ENCODE peak calls at places on chromosome 22, in eight cellular contexts. M is esophagus squamous epithelium; F is transverse colon; Z is mucosa of descending colon; U is cardiac muscle cell; X is CD8-positive, alpha-beta T cell; T is brain microvascular endothelial cell; L is body of pancreas. B is an unnamed sample.

GRCh38 chr22:22026157-22026831 is 43.7 kb upstream of the TOP3B start:
- DNase-seq in Z (no peak), L (no peak), M (no peak), F (no peak), X (no peak), T (no peak), U (no peak), B (no peak)

GRCh38 chr22:37906364-37907008 is 389 bp downstream of the MICALL1 start:
- DNase-seq in F (peak), X (peak), L (no peak), M (no peak), U (no peak), T (no peak), Z (peak), B (no peak)

GRCh38 chr22:23823331-23823791 is 15.4 kb downstream of the DERL3 start:
- DNase-seq in Z (no peak), F (no peak), U (peak), M (no peak), X (no peak), T (peak), L (no peak), B (peak)

GRCh38 chr22:20130319-20130718 is 1.3 kb upstream of the ZDHHC8 start:
- DNase-seq in L (peak), U (no peak), Z (no peak), F (no peak), X (no peak), T (no peak), M (no peak), B (no peak)

GRCh38 chr22:39177456-39177775 is 24.9 kb upstream of the CBX7 start:
- DNase-seq in L (no peak), T (no peak), Z (no peak), M (no peak), F (no peak), U (no peak), X (no peak), B (no peak)

GRCh38 chr22:43207386-43207785 is 20.5 kb upstream of the TTLL12 start:
- DNase-seq in Z (no peak), U (no peak), T (no peak), L (no peak), X (no peak), M (no peak), F (no peak), B (no peak)

GRCh38 chr22:18947905-18948304 is 11.8 kb upstream of the PRODH start:
- DNase-seq in T (no peak), M (no peak), F (no peak), L (no peak), X (no peak), Z (no peak), U (no peak), B (no peak)

GRCh38 chr22:23068832-23069385 is 1.4 kb upstream of the GNAZ start:
- DNase-seq in M (no peak), T (no peak), Z (no peak), F (peak), U (no peak), L (peak), X (no peak), B (no peak)

GRCh38 chr22:33803371-33803770 is 116.9 kb downstream of the LARGE1 start:
- DNase-seq in T (peak), Z (no peak), F (no peak), M (no peak), X (no peak), L (no peak), U (peak), B (peak)

GRCh38 chr22:43274595-43275240 is 68.5 kb downstream of the SCUBE1 start:
- DNase-seq in U (no peak), F (no peak), M (no peak), Z (no peak), L (no peak), X (no peak), T (no peak), B (no peak)

GRCh38 chr22:24995649-24996180 is 43.2 kb downstream of the KIAA1671 start:
- DNase-seq in U (no peak), M (no peak), F (no peak), Z (no peak), X (no peak), L (no peak), T (no peak), B (no peak)

GRCh38 chr22:38320605-38321402 is 3.6 kb upstream of the CSNK1E start:
- DNase-seq in L (no peak), T (no peak), U (no peak), X (no peak), Z (no peak), M (no peak), F (no peak), B (no peak)

GRCh38 chr22:43060213-43060612 is 29.0 kb downstream of the TTLL1 start:
- DNase-seq in Z (peak), F (peak), X (peak), L (no peak), M (no peak), T (no peak), U (peak), B (peak)

GRCh38 chr22:36385491-36386350 is 2.0 kb downstream of the MYH9 start:
- DNase-seq in X (peak), M (no peak), L (peak), F (peak), U (no peak), Z (no peak), T (no peak), B (peak)

GRCh38 chr22:22866381-22867111 is 21.1 kb upstream of the IGLL5 start:
- DNase-seq in L (no peak), F (no peak), M (no peak), X (no peak), Z (no peak), U (no peak), T (no peak), B (no peak)

GRCh38 chr22:25782831-25783230 is 40.8 kb downstream of the MYO18B start:
- DNase-seq in U (no peak), L (no peak), Z (no peak), T (no peak), X (no peak), M (no peak), F (no peak), B (no peak)

GRCh38 chr22:43110927-43111623 is 525 bp downstream of the BIK start:
- DNase-seq in T (no peak), U (no peak), M (no peak), X (peak), L (peak), F (peak), Z (peak), B (no peak)

GRCh38 chr22:25900880-25901279 is 158.9 kb downstream of the MYO18B start:
- DNase-seq in L (no peak), U (no peak), T (no peak), Z (no peak), M (no peak), F (no peak), X (no peak), B (no peak)

GRCh38 chr22:20080776-20081654 is 974 bp downstream of the DGCR8 start:
- DNase-seq in X (no peak), T (peak), Z (peak), L (peak), U (peak), F (peak), M (no peak), B (peak)

GRCh38 chr22:20507253-20508066 is at the start of gene MED15:
- DNase-seq in F (peak), X (peak), M (peak), L (peak), Z (peak), T (peak), U (peak), B (peak)

GRCh38 chr22:33658775-33659174 is 261.5 kb downstream of the LARGE1 start:
- DNase-seq in X (no peak), T (peak), U (peak), F (no peak), M (no peak), Z (peak), L (peak), B (peak)

GRCh38 chr22:20979243-20979809 is 2.8 kb upstream of the LZTR1 start:
- DNase-seq in F (peak), X (peak), Z (peak), T (peak), M (no peak), L (peak), U (peak), B (peak)

GRCh38 chr22:38126928-38127668 is 16.6 kb upstream of the BAIAP2L2 start:
- DNase-seq in F (no peak), U (no peak), L (no peak), X (no peak), T (no peak), M (no peak), Z (no peak), B (no peak)

GRCh38 chr22:40332319-40332781 is 13.9 kb upstream of the ADSL start:
- DNase-seq in L (no peak), T (peak), U (peak), X (peak), M (no peak), F (no peak), Z (no peak), B (peak)

GRCh38 chr22:34414467-34415440 is 494.5 kb upstream of the LARGE1 start:
- DNase-seq in U (peak), L (peak), F (peak), M (no peak), X (no peak), T (no peak), Z (peak), B (peak)

GRCh38 chr22:29313126-29314071 is 2.1 kb downstream of the RASL10A start:
- DNase-seq in F (peak), U (peak), X (no peak), Z (no peak), T (no peak), L (peak), M (no peak), B (peak)

GRCh38 chr22:33116846-33117547 is 58.8 kb upstream of the SYN3 start:
- DNase-seq in X (no peak), L (no peak), Z (no peak), F (no peak), T (no peak), U (no peak), M (no peak), B (no peak)

GRCh38 chr22:32348031-32348611 is 9.5 kb upstream of the RFPL3 start:
- DNase-seq in Z (no peak), M (no peak), X (no peak), L (no peak), F (no peak), T (no peak), U (no peak), B (no peak)

GRCh38 chr22:36028646-36029405 is at the start of gene RBFOX2:
- DNase-seq in Z (peak), T (peak), L (peak), U (peak), M (peak), X (peak), F (peak), B (peak)

GRCh38 chr22:39917091-39917703 is 16.3 kb downstream of the GRAP2 start:
- DNase-seq in F (no peak), L (no peak), T (no peak), U (no peak), X (no peak), M (no peak), Z (no peak), B (no peak)

GRCh38 chr22:41700105-41700358 is 729 bp downstream of the MEI1 start:
- DNase-seq in Z (no peak), F (no peak), L (no peak), U (no peak), X (no peak), T (no peak), M (no peak), B (no peak)

GRCh38 chr22:47605886-47606285 is 843.4 kb downstream of the TBC1D22A start:
- DNase-seq in U (no peak), T (no peak), Z (no peak), F (no peak), L (no peak), M (no peak), X (no peak), B (no peak)

GRCh38 chr22:25072406-25072805 is 119.9 kb downstream of the KIAA1671 start:
- DNase-seq in U (no peak), M (no peak), T (no peak), Z (no peak), F (no peak), X (no peak), L (no peak), B (no peak)

GRCh38 chr22:47376901-47377520 is 614.6 kb downstream of the TBC1D22A start:
- DNase-seq in U (no peak), F (no peak), L (peak), Z (no peak), M (no peak), X (no peak), T (no peak), B (no peak)

GRCh38 chr22:29314074-29314473 is 1.4 kb downstream of the RASL10A start:
- DNase-seq in X (no peak), M (no peak), Z (peak), T (no peak), L (peak), F (peak), U (no peak), B (no peak)

GRCh38 chr22:37487559-37487958 is 1.4 kb upstream of the MFNG start:
- DNase-seq in L (no peak), M (no peak), Z (no peak), X (no peak), U (no peak), T (no peak), F (no peak), B (no peak)

GRCh38 chr22:37887610-37888378 is 18.3 kb upstream of the MICALL1 start:
- DNase-seq in L (no peak), F (no peak), U (peak), T (peak), M (no peak), X (no peak), Z (no peak), B (peak)

GRCh38 chr22:24230911-24231656 is 13.8 kb downstream of the GGT5 start:
- DNase-seq in X (peak), T (no peak), Z (peak), U (no peak), L (peak), F (peak), M (no peak), B (peak)

GRCh38 chr22:44181033-44181911 is 547 bp downstream of the PARVG start:
- DNase-seq in M (no peak), L (no peak), U (no peak), X (peak), T (no peak), F (peak), Z (peak), B (no peak)

GRCh38 chr22:49613871-49614270 is 213.8 kb downstream of the BRD1 start:
- DNase-seq in U (no peak), L (no peak), T (no peak), Z (no peak), M (no peak), F (no peak), X (no peak), B (no peak)
- H3K4me3 ChIP-seq in U (no peak), L (no peak), T (no peak), Z (no peak), M (no peak), F (no peak), X (no peak), B (no peak)

GRCh38 chr22:17792289-17792688 is 18.0 kb upstream of the BID start:
- DNase-seq in Z (no peak), X (no peak), T (no peak), M (no peak), U (no peak), L (no peak), F (no peak), B (no peak)
- TF ChIP-seq CTCF in Z (no peak), X (no peak), T (no peak), M (no peak), U (no peak), L (no peak), F (no peak), B (no peak)

GRCh38 chr22:31161386-31161785 is 1.4 kb downstream of the RNF185 start:
- DNase-seq in Z (no peak), T (no peak), L (no peak), U (no peak), X (no peak), F (no peak), M (no peak), B (no peak)
- H3K4me3 ChIP-seq in Z (no peak), T (peak), L (no peak), U (no peak), X (no peak), F (no peak), M (peak), B (no peak)

GRCh38 chr22:46060292-46061123 is 83.5 kb upstream of the WNT7B start:
- DNase-seq in Z (no peak), X (no peak), M (no peak), U (no peak), L (peak), F (no peak), T (no peak), B (no peak)
- TF ChIP-seq CTCF in Z (no peak), X (no peak), M (no peak), U (no peak), L (no peak), F (peak), T (no peak), B (no peak)